ENCODE peak calls at places on chromosomes 13 and 19, in five cellular contexts. Z is left lung; H is CD4-positive, alpha-beta T cell; G is HAP-1; J is CD8-positive, alpha-beta memory T cell. B is an unnamed sample. For H3K27me3, the result is how much of the 10 kb centered on the place peaks cover.

GRCh38 chr13:57627663-57628062 is 3.9 kb upstream of the PCDH17 start:
- DNase-seq in Z (no peak), H (no peak), G (no peak), J (no peak), B (no peak)

GRCh38 chr19:41804327-41804726 is 7.9 kb downstream of the CEACAM3 start:
- DNase-seq in Z (no peak), H (no peak), G (no peak), J (no peak), B (no peak)

GRCh38 chr19:41189425-41190065 is 3.5 kb upstream of the CYP2S1 start:
- DNase-seq in Z (no peak), H (no peak), G (peak), J (no peak), B (no peak)

GRCh38 chr13:50838031-50838430 is 5.5 kb downstream of the DLEU7 start:
- DNase-seq in Z (no peak), H (no peak), G (no peak), J (no peak), B (no peak)

GRCh38 chr13:32669030-32669646 is 82.9 kb downstream of the PDS5B start:
- DNase-seq in Z (no peak), H (no peak), G (peak), J (no peak), B (no peak)

GRCh38 chr19:12628040-12629022 is 17.6 kb downstream of the ZNF791 start:
- DNase-seq in Z (no peak), H (no peak), G (no peak), J (no peak), B (no peak)

GRCh38 chr13:98174995-98175394 is 2.1 kb downstream of the RNF113B start:
- DNase-seq in Z (no peak), H (no peak), G (no peak), J (no peak), B (no peak)

GRCh38 chr19:45471866-45472556 is 4.2 kb downstream of the FOSB start:
- DNase-seq in Z (no peak), H (no peak), G (no peak), J (no peak), B (no peak)

GRCh38 chr13:29496241-29496712 is 99.2 kb downstream of the SLC7A1 start:
- DNase-seq in Z (no peak), H (no peak), G (no peak), J (no peak), B (no peak)

GRCh38 chr19:16199275-16199932 is 1.7 kb downstream of the AP1M1 start:
- DNase-seq in Z (no peak), H (no peak), G (no peak), J (no peak), B (no peak)

GRCh38 chr19:19262190-19263057 is 10.7 kb downstream of the TM6SF2 start:
- DNase-seq in Z (peak), H (no peak), G (no peak), J (no peak), B (no peak)

GRCh38 chr19:41893899-41894298 is 10.9 kb downstream of the ARHGEF1 start:
- DNase-seq in Z (no peak), H (no peak), G (peak), J (no peak), B (no peak)

GRCh38 chr19:639251-640155 is at the start of gene FGF22:
- DNase-seq in Z (peak), H (peak), G (peak), J (peak), B (peak)

GRCh38 chr19:41753159-41753558 is 2.2 kb upstream of the CEACAM6 start:
- DNase-seq in Z (peak), H (peak), G (peak), J (peak), B (peak)

GRCh38 chr19:4103073-4103418 is 20.9 kb downstream of the MAP2K2 start:
- DNase-seq in Z (no peak), H (no peak), G (no peak), J (no peak), B (no peak)

GRCh38 chr19:18173054-18173571 is 500 bp upstream of the IFI30 start:
- DNase-seq in Z (peak), H (no peak), G (no peak), J (no peak), B (no peak)

GRCh38 chr19:44814517-44814916 is 5.6 kb downstream of the BCAM start:
- DNase-seq in Z (no peak), H (no peak), G (no peak), J (no peak), B (no peak)

GRCh38 chr13:60647547-60647946 is 250.5 kb downstream of the TDRD3 start:
- DNase-seq in Z (no peak), H (no peak), G (no peak), J (no peak), B (no peak)

GRCh38 chr19:408441-409005 is 424 bp downstream of the C2CD4C start:
- DNase-seq in Z (peak), H (no peak), G (peak), J (no peak), B (peak)

GRCh38 chr19:6161271-6161850 is 25.9 kb downstream of the ACSBG2 start:
- DNase-seq in Z (no peak), H (no peak), G (peak), J (peak), B (no peak)

GRCh38 chr19:6718111-6718740 is 2.2 kb downstream of the C3 start:
- DNase-seq in Z (peak), H (no peak), G (no peak), J (no peak), B (no peak)

GRCh38 chr13:96052655-96053002 is 572 bp downstream of the UGGT2 start:
- DNase-seq in Z (no peak), H (no peak), G (no peak), J (no peak), B (no peak)

GRCh38 chr19:18551631-18552030 is 6.0 kb upstream of the KXD1 start:
- DNase-seq in Z (no peak), H (no peak), G (no peak), J (no peak), B (no peak)

GRCh38 chr19:33175886-33176669 is 18.1 kb upstream of the LRP3 start:
- DNase-seq in Z (no peak), H (peak), G (peak), J (no peak), B (no peak)

GRCh38 chr19:43743059-43743458 is 11.7 kb downstream of the SMG9 start:
- DNase-seq in Z (no peak), H (no peak), G (no peak), J (no peak), B (no peak)

GRCh38 chr19:38993271-38993670 is 17.7 kb upstream of the FBXO17 start:
- DNase-seq in Z (no peak), H (no peak), G (no peak), J (no peak), B (no peak)

GRCh38 chr13:75366380-75367280 is 115.3 kb downstream of the TBC1D4 start:
- DNase-seq in Z (no peak), H (no peak), G (no peak), J (no peak), B (no peak)

GRCh38 chr19:47377801-47378200 is 28.7 kb downstream of the DHX34 start:
- DNase-seq in Z (no peak), H (no peak), G (no peak), J (no peak), B (no peak)

GRCh38 chr13:49097374-49097773 is 121.7 kb downstream of the FNDC3A start:
- DNase-seq in Z (no peak), H (no peak), G (no peak), J (no peak), B (no peak)

GRCh38 chr19:21586341-21587116 is 81.1 kb downstream of the ZNF429 start:
- DNase-seq in Z (peak), H (peak), G (no peak), J (no peak), B (no peak)

GRCh38 chr19:42850981-42851717 is 28.4 kb downstream of the PSG1 start:
- DNase-seq in Z (no peak), H (no peak), G (no peak), J (no peak), B (peak)

DNA sequence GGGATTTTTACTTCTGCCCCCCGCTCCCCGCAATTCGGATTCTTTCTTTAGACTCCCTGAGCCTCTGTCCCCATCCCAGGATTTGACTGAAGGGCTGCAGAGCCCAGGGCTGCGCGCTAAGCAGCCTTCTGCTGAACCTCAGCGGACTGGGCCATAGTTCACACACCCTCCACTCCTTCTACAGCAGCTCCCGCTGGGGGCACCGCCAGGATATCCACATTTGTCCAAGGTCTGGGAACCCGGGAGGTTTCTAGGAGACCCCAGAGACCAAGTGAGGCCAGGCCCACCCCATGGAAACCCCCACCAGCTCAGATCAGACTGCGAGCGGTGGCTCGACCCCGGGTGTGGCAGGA is 463.3 kb downstream of the ITGBL1 start:
- DNase-seq in Z (no peak), H (no peak), G (no peak), J (no peak), B (no peak)
- H3K27me3 ChIP-seq in Z (half or more), H (half or more), G (under half), J (under half), B (half or more)

GRCh38 chr19:2342656-2343288 is 14.3 kb downstream of the SPPL2B start:
- DNase-seq in Z (peak), H (no peak), G (no peak), J (no peak), B (no peak)
- H3K27me3 ChIP-seq in Z (under half), H (under half), G (under half), J (under half), B (under half)

GRCh38 chr19:30266687-30267086 is 105.5 kb upstream of the ZNF536 start:
- DNase-seq in Z (no peak), H (no peak), G (no peak), J (no peak), B (no peak)

GRCh38 chr19:30268601-30269000 is 103.6 kb upstream of the ZNF536 start:
- DNase-seq in Z (no peak), H (no peak), G (no peak), J (no peak), B (no peak)

GRCh38 chr19:30263719-30264440 is 108.3 kb upstream of the ZNF536 start:
- DNase-seq in Z (no peak), H (no peak), G (peak), J (no peak), B (no peak)

GRCh38 chr19:30269638-30270037 is 102.5 kb upstream of the ZNF536 start:
- DNase-seq in Z (no peak), H (no peak), G (no peak), J (no peak), B (no peak)

GRCh38 chr19:30267332-30267731 is 104.9 kb upstream of the ZNF536 start:
- DNase-seq in Z (no peak), H (no peak), G (no peak), J (no peak), B (no peak)
- H3K27me3 ChIP-seq in Z (under half), H (under half), G (under half), J (under half), B (under half)

DNA sequence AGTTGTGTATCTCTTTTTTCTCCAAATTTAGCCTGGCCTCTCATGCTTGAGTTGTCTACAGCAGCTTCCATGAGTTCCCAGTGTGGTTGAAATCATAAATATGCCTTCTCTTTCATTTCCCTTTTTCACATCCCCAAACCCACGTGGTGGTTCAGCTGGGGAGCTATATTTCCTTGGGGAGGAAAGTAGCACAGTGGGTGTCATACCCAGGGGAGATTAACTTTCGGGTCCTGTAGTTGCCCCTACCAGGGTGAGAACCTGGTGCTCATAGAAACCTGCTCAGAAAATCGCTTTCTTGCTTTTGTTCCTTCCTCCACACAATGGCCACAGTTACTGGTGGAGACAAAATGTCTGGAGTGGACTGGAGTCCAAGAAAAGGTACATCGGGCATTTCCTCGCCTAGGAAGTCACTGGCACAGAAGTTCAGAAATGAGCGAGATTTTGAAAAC is 7.0 kb upstream of the LILRA4 start:
- DNase-seq in Z (no peak), H (no peak), G (no peak), J (no peak), B (no peak)
- H3K27me3 ChIP-seq in Z (under half), H (under half), G (under half), J (under half), B (under half)

GRCh38 chr13:27587083-27587482 is 33.2 kb downstream of the LNX2 start:
- DNase-seq in Z (no peak), H (no peak), G (no peak), J (no peak), B (no peak)
- H3K27me3 ChIP-seq in Z (under half), H (under half), G (under half), J (under half), B (under half)

GRCh38 chr13:27788271-27788670 is 4.0 kb upstream of the GSX1 start:
- DNase-seq in Z (no peak), H (no peak), G (no peak), J (no peak), B (no peak)
- H3K27me3 ChIP-seq in Z (half or more), H (half or more), G (under half), J (under half), B (under half)

DNA sequence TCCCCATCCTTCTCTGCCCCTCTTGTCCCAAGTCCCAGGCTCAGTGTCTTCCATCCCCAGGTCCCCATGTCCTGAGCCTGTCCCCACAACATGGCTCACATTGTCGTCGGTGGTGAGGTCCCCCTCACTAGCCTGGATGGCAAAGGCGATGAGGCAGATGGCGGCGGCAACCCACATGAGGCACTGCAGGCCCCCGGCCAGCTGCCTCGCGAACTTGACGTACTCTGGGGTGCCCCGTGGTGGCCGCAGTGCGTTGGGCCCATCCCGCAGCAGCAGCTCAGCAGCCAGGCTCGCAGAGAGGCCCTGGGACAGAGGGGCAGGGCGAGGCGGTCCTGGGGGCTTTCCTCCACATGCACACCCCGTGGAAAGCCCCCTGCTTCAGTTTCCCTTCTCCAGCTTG is 1.1 kb downstream of the ATP4A start:
- DNase-seq in Z (no peak), H (no peak), G (no peak), J (no peak), B (no peak)
- H3K27me3 ChIP-seq in Z (half or more), H (under half), G (under half), J (under half), B (under half)

GRCh38 chr13:110005563-110005962 is 219.2 kb upstream of the IRS2 start:
- DNase-seq in Z (no peak), H (no peak), G (no peak), J (no peak), B (no peak)

GRCh38 chr13:110006304-110006703 is 219.9 kb upstream of the IRS2 start:
- DNase-seq in Z (no peak), H (no peak), G (no peak), J (no peak), B (no peak)

GRCh38 chr13:110012102-110012739 is 225.8 kb upstream of the IRS2 start:
- DNase-seq in Z (no peak), H (no peak), G (no peak), J (no peak), B (peak)

GRCh38 chr13:110010433-110011135 is 224.2 kb upstream of the IRS2 start:
- DNase-seq in Z (no peak), H (no peak), G (no peak), J (no peak), B (no peak)

GRCh38 chr13:110008816-110009215 is 222.4 kb upstream of the IRS2 start:
- DNase-seq in Z (no peak), H (no peak), G (no peak), J (no peak), B (no peak)
- H3K27me3 ChIP-seq in Z (under half), H (under half), G (under half), J (under half), B (under half)

GRCh38 chr13:41456768-41457588 is at the start of gene RGCC:
- DNase-seq in Z (peak), H (peak), G (peak), J (peak), B (peak)

GRCh38 chr13:41458939-41459753 is 1.8 kb downstream of the RGCC start:
- DNase-seq in Z (no peak), H (peak), G (peak), J (peak), B (no peak)

GRCh38 chr13:41459754-41460111 is 2.4 kb downstream of the RGCC start:
- DNase-seq in Z (no peak), H (no peak), G (no peak), J (no peak), B (no peak)

GRCh38 chr13:41457589-41458186 is 338 bp downstream of the RGCC start:
- DNase-seq in Z (peak), H (peak), G (peak), J (peak), B (no peak)

DNA sequence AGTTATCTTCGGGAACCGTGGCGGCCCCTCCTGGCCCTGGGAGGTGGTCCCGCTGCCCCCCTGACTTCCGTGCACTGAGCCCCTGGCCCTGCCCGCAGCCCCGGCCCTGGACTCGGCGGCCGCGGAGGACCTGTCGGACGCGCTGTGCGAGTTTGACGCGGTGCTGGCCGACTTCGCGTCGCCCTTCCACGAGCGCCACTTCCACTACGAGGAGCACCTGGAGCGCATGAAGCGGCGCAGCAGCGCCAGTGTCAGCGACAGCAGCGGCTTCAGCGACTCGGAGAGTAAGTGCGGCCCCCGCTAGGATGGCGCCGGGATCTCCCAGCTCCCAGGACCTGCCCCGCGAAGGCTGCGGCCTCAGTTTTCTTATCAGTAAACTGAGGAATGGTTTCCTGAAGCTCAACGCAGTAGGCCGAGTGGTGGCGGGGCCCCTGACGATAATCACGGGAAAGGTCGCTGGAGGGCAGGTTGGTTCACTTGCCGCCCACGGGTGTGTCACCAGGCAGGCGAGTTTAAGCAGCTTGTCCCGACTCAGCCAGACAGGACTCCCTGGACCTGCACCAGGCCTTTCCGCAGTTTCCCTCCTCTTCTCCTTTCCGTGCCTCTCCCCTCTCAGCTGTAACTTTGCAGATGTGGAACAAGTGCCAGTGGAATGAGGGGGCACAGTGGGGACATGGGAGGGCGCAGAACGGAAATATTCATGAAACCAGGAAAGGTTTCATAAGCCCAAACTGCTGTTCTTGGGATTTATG is 1.0 kb downstream of the RGCC start:
- DNase-seq in Z (peak), H (peak), G (peak), J (peak), B (no peak)
- H3K27me3 ChIP-seq in Z (under half), H (under half), G (under half), J (under half), B (under half)

GRCh38 chr13:25180795-25181537 is 8.9 kb upstream of the AMER2 start:
- DNase-seq in Z (no peak), H (no peak), G (no peak), J (no peak), B (no peak)

GRCh38 chr13:25180450-25180794 is 8.3 kb upstream of the AMER2 start:
- DNase-seq in Z (no peak), H (no peak), G (no peak), J (no peak), B (no peak)

GRCh38 chr13:25179810-25180437 is 7.8 kb upstream of the AMER2 start:
- DNase-seq in Z (no peak), H (no peak), G (no peak), J (no peak), B (no peak)

GRCh38 chr13:25179011-25179410 is 6.9 kb upstream of the AMER2 start:
- DNase-seq in Z (no peak), H (no peak), G (no peak), J (no peak), B (no peak)

GRCh38 chr13:25181597-25181996 is 9.5 kb upstream of the AMER2 start:
- DNase-seq in Z (no peak), H (no peak), G (no peak), J (no peak), B (no peak)
- H3K27me3 ChIP-seq in Z (under half), H (under half), G (under half), J (under half), B (under half)